ENCODE peak calls at places on chromosomes 12 and 14, in four cellular contexts. One of them, this sample, is unnamed.

GRCh38 chr12:52436000-52436827 is 2.0 kb upstream of the KRT75 start:
- DNase-seq in iPS-NIHi11: no peak
- DNase-seq in GM03348: no peak
- DNase-seq in endothelial cell: no peak
- DNase-seq in this sample: peak

GRCh38 chr14:61516125-61516740 is 179.1 kb upstream of the HIF1A start:
- DNase-seq in iPS-NIHi11: no peak
- DNase-seq in endothelial cell: no peak
- DNase-seq in GM03348: no peak
- DNase-seq in this sample: peak

GRCh38 chr12:82527165-82527780 is 159.4 kb upstream of the TMTC2 start:
- DNase-seq in GM03348: peak
- DNase-seq in endothelial cell: no peak
- DNase-seq in iPS-NIHi11: peak
- DNase-seq in this sample: peak

GRCh38 chr14:96246535-96246839 is 9.5 kb upstream of the BDKRB1 start:
- DNase-seq in endothelial cell: no peak
- DNase-seq in iPS-NIHi11: no peak
- DNase-seq in GM03348: peak
- DNase-seq in this sample: peak

GRCh38 chr12:117850048-117850447 is 118.7 kb downstream of the KSR2 start:
- DNase-seq in endothelial cell: peak
- DNase-seq in iPS-NIHi11: peak
- DNase-seq in GM03348: peak
- DNase-seq in this sample: peak

GRCh38 chr12:5480953-5481300 is 49.0 kb downstream of the NTF3 start:
- DNase-seq in GM03348: no peak
- DNase-seq in iPS-NIHi11: peak
- DNase-seq in endothelial cell: no peak
- DNase-seq in this sample: no peak

GRCh38 chr12:100185361-100185894 is 15.2 kb upstream of the ACTR6 start:
- DNase-seq in GM03348: peak
- DNase-seq in iPS-NIHi11: no peak
- DNase-seq in endothelial cell: no peak
- DNase-seq in this sample: peak

GRCh38 chr14:92356677-92357076 is 33.7 kb downstream of the SLC24A4 start:
- DNase-seq in GM03348: no peak
- DNase-seq in endothelial cell: no peak
- DNase-seq in iPS-NIHi11: no peak
- DNase-seq in this sample: no peak

GRCh38 chr14:91554535-91555332 is 44.6 kb upstream of the PPP4R3A start:
- DNase-seq in GM03348: no peak
- DNase-seq in iPS-NIHi11: no peak
- DNase-seq in endothelial cell: no peak
- DNase-seq in this sample: no peak

This sample was measured in AG10803.